ENCODE peak calls at places on chromosomes 6 and 20, in six cellular contexts. M is brain microvascular endothelial cell, F is keratinocyte, B is epithelial cell of esophagus, A is pancreas, J is psoas muscle. X is an unnamed sample.

GRCh38 chr6:135210632-135211305 is 29.7 kb downstream of the MYB start:
- DNase-seq in M (no peak), F (no peak), B (no peak), A (no peak), J (no peak), X (no peak)

GRCh38 chr6:30483677-30484279 is 5.5 kb upstream of the HLA-E start:
- DNase-seq in M (peak), F (no peak), B (peak), A (no peak), J (no peak), X (peak)

GRCh38 chr6:156396068-156396771 is 381.0 kb upstream of the ARID1B start:
- DNase-seq in M (no peak), F (no peak), B (no peak), A (no peak), J (no peak), X (no peak)

GRCh38 chr6:26012061-26012460 is 49.5 kb downstream of the TRIM38 start:
- DNase-seq in M (no peak), F (no peak), B (no peak), A (no peak), J (no peak), X (no peak)

GRCh38 chr20:63642518-63643247 is 10.5 kb downstream of the STMN3 start:
- DNase-seq in M (no peak), F (no peak), B (peak), A (no peak), J (peak), X (no peak)

GRCh38 chr20:49112596-49113274 is 66.6 kb downstream of the CSE1L start:
- DNase-seq in M (peak), F (no peak), B (no peak), A (no peak), J (no peak), X (no peak)

GRCh38 chr6:133546098-133546497 is 304.9 kb downstream of the EYA4 start:
- DNase-seq in M (no peak), F (no peak), B (no peak), A (no peak), J (no peak), X (no peak)

GRCh38 chr6:2229742-2230141 is 15.7 kb downstream of the GMDS start:
- DNase-seq in M (no peak), F (no peak), B (no peak), A (no peak), J (no peak), X (no peak)

GRCh38 chr6:116969211-116969863 is 92.3 kb downstream of the RFX6 start:
- DNase-seq in M (peak), F (no peak), B (peak), A (no peak), J (no peak), X (no peak)

GRCh38 chr6:15384901-15385300 is 139.0 kb downstream of the JARID2 start:
- DNase-seq in M (no peak), F (no peak), B (no peak), A (no peak), J (no peak), X (no peak)

GRCh38 chr6:148401581-148401980 is 58.9 kb downstream of the SASH1 start:
- DNase-seq in M (no peak), F (no peak), B (no peak), A (no peak), J (no peak), X (no peak)

GRCh38 chr6:33727932-33728331 is 16.4 kb upstream of the UQCC2 start:
- DNase-seq in M (no peak), F (no peak), B (no peak), A (peak), J (peak), X (no peak)

GRCh38 chr6:142867988-142868818 is 76.8 kb downstream of the HIVEP2 start:
- DNase-seq in M (no peak), F (no peak), B (no peak), A (no peak), J (no peak), X (no peak)
- H3K4me3 ChIP-seq in M (no peak), F (no peak), B (no peak), A (no peak), J (peak), X (no peak)

GRCh38 chr20:50189681-50190250 is 864 bp upstream of the CEBPB start:
- DNase-seq in M (no peak), F (no peak), B (no peak), A (peak), J (peak), X (no peak)
- TF ChIP-seq CTCF in M (no peak), F (no peak), B (no peak), A (no peak), J (no peak), X (no peak)

DNA sequence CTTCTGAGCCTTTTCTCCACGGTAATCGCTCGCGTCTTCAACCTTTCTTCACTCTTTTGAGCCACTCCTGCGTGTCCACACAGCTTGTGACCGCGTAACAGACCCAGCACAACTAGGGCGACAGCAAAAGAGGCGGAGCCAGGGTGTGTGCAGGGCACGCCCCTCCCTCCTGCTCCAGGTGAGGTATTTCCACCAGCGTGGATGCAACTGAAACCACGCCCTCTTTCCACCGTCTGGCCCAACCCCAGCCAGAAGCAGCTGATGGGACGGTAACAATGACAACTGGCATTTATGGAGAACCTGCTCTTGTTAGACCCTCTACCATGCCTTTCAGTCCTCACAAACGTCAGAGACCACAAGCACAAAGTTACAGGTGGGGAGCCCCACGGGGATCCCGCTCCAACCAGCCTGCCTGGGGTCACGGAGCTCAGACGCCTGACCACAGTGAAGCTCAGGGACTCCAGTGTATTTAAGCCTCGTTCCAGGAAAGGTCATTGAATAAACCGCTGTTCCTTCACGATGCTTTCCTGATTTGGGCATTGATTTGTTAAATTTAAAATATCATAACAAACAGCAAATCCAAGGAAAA is 2.0 kb downstream of the PXDC1 start:
- DNase-seq in M (no peak), F (no peak), B (peak), A (peak), J (no peak), X (no peak)
- H3K4me3 ChIP-seq in M (peak), F (peak), B (peak), A (no peak), J (peak), X (peak)

DNA sequence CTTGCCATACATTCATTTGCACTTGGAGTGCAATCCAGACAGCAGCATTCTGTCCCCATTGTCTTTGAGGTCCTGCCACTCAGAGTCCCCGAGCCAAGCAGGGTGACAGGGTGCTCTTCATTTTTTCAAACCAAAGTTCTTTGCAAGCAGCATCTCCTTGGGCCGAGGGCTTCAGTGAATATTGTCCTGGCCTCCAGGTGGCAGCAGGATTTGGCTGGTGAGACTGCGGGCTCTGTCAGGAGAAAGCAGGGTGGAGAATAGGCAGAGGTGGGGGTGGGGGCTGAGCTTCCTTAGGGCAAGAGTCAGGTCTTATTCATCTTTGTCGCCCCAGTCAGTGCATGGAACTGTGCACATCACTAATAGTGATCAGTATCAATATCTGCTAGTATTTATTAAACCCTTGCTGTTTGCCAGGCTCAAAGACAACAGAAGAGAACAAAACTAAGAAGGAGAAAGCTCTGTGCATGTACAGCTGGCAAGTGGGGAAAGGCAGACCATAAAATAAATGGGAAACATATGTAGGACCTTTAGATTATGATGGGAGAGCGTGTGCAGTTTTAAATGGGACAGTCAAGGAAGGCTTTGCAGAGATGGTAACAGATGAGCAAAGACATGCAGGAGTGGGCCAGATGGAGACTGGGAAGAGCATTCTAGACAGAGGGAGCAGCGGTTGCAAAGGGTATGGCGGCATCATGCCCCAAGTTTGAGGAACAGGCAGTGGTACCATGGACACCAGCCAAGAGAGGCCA is 260.2 kb downstream of the NRN1 start:
- DNase-seq in M (no peak), F (no peak), B (peak), A (no peak), J (no peak), X (no peak)
- TF ChIP-seq CTCF in M (peak), F (no peak), B (peak), A (no peak), J (peak), X (peak)

X was measured in epithelial cell of proximal tubule.